ENCODE peak calls at places on chromosomes 4 and X, in five cellular contexts. One of them, this sample, is unnamed.

GRCh38 chr4:88447339-88447738 is 9.6 kb upstream of the HERC5 start:
- DNase-seq in neural crest cell: no peak
- DNase-seq in ACHN: no peak
- DNase-seq in body of pancreas: no peak
- DNase-seq in HFFc6: no peak
- DNase-seq in this sample: no peak

GRCh38 chr4:123587983-123588494 is 191.4 kb downstream of the SPRY1 start:
- DNase-seq in neural crest cell: no peak
- DNase-seq in ACHN: no peak
- DNase-seq in body of pancreas: peak
- DNase-seq in HFFc6: peak
- DNase-seq in this sample: peak

GRCh38 chr4:168656055-168656660 is 159.3 kb downstream of the PALLD start:
- DNase-seq in neural crest cell: no peak
- DNase-seq in ACHN: no peak
- DNase-seq in body of pancreas: no peak
- DNase-seq in HFFc6: peak
- DNase-seq in this sample: no peak

GRCh38 chrX:135625995-135626394 is 87.4 kb upstream of the CT45A1 start:
- DNase-seq in neural crest cell: no peak
- DNase-seq in ACHN: peak
- DNase-seq in body of pancreas: no peak
- DNase-seq in HFFc6: peak
- DNase-seq in this sample: peak

GRCh38 chr4:145734576-145735329 is 54.8 kb downstream of the C4orf51 start:
- DNase-seq in neural crest cell: no peak
- DNase-seq in ACHN: peak
- DNase-seq in body of pancreas: peak
- DNase-seq in HFFc6: peak
- DNase-seq in this sample: peak

GRCh38 chrX:19839770-19840254 is 47.6 kb downstream of the SH3KBP1 start:
- DNase-seq in neural crest cell: no peak
- DNase-seq in ACHN: no peak
- DNase-seq in body of pancreas: no peak
- DNase-seq in HFFc6: no peak
- DNase-seq in this sample: peak

GRCh38 chrX:12804655-12805054 is 13.4 kb downstream of the PRPS2 start:
- DNase-seq in neural crest cell: no peak
- DNase-seq in ACHN: no peak
- DNase-seq in body of pancreas: no peak
- DNase-seq in HFFc6: no peak
- DNase-seq in this sample: no peak

GRCh38 chr4:98203406-98204235 is 57.6 kb upstream of the RAP1GDS1 start:
- DNase-seq in neural crest cell: no peak
- DNase-seq in ACHN: no peak
- DNase-seq in body of pancreas: no peak
- DNase-seq in HFFc6: no peak
- DNase-seq in this sample: no peak

GRCh38 chr4:126364290-126364978 is 1049.7 kb downstream of the FAT4 start:
- DNase-seq in neural crest cell: no peak
- DNase-seq in ACHN: no peak
- DNase-seq in body of pancreas: no peak
- DNase-seq in HFFc6: no peak
- DNase-seq in this sample: no peak

GRCh38 chrX:129606918-129607317 is 47.8 kb downstream of the APLN start:
- DNase-seq in neural crest cell: peak
- DNase-seq in ACHN: peak
- DNase-seq in body of pancreas: peak
- DNase-seq in HFFc6: peak
- DNase-seq in this sample: peak

GRCh38 chr4:172256820-172257219 is 443.6 kb downstream of the GALNTL6 start:
- DNase-seq in neural crest cell: no peak
- DNase-seq in ACHN: no peak
- DNase-seq in body of pancreas: no peak
- DNase-seq in HFFc6: no peak
- DNase-seq in this sample: no peak

This sample was measured in SW480.